ENCODE peak calls at places on chromosomes 16 and 17, in four cellular contexts. C is trophoblast cell, N is IMR-90, T is H9. D is an unnamed sample.

GRCh38 chr17:29158096-29158495 is 22.1 kb downstream of the MYO18A start:
- DNase-seq in N (no peak), C (no peak), T (no peak), D (no peak)

GRCh38 chr17:82799591-82799990 is 40.2 kb downstream of the ZNF750 start:
- DNase-seq in C (no peak), N (no peak), T (no peak), D (no peak)

GRCh38 chr17:290121-290521 is 62.5 kb downstream of the RPH3AL start:
- DNase-seq in C (no peak), N (no peak), T (no peak), D (no peak)

GRCh38 chr17:77210331-77210730 is 69.6 kb downstream of the SEC14L1 start:
- DNase-seq in C (no peak), N (no peak), T (no peak), D (no peak)

GRCh38 chr17:17028059-17028877 is 14.0 kb upstream of the MPRIP start:
- DNase-seq in T (peak; percentile 96), N (peak; percentile 35), C (peak; percentile 100), D (peak; percentile 48)

GRCh38 chr16:48158296-48158695 is 2.5 kb upstream of the ABCC12 start:
- DNase-seq in N (peak; percentile 75), T (no peak), C (no peak), D (peak; percentile 65)

GRCh38 chr17:57869599-57870282 is 19.9 kb upstream of the MRPS23 start:
- DNase-seq in C (no peak), T (peak; percentile 25), N (peak; percentile 97), D (peak; percentile 93)

GRCh38 chr17:15947331-15947730 is 2.4 kb downstream of the ADORA2B start:
- DNase-seq in N (peak; percentile 48), T (no peak), C (no peak), D (peak; percentile 34)

GRCh38 chr16:73196670-73197069 is 148.7 kb upstream of the ZFHX3 start:
- DNase-seq in N (peak; percentile 53), T (peak; percentile 81), C (peak; percentile 86), D (peak; percentile 73)

DNA sequence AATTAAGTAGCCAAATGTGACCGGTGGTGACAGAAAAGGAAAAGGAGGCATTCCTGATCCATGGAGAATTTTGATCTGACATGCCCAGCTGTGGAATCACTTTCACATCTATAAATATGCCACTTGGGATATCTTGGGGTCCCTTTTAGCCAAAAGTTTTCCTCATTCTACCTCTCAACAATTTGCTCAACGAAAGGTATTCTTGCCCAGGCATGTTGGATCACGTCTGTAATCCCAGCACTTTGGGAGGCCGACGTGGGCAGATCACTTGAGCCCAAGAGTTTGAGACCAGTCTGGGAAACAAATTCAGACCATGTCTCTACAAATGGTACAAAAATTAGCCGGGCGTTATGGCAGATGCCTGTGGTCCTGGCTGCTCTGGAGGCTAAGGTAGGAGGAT is 24.3 kb downstream of the LITAF start:
- DNase-seq in C (no peak), T (no peak), N (no peak), D (no peak)
- H3K18ac ChIP-seq in C (peak overlapping the region; percentile 61), T (no peak overlapping the region), N (peak overlapping the region; percentile 61), D (no peak overlapping the region)

GRCh38 chr17:37062036-37062435 is 113.3 kb downstream of the AATF start:
- DNase-seq in C (no peak), N (no peak), T (no peak), D (no peak)

GRCh38 chr17:37065486-37066321 is 117.0 kb downstream of the AATF start:
- DNase-seq in T (peak; percentile 84), N (no peak), C (no peak), D (no peak)

GRCh38 chr17:37066322-37066905 is 117.7 kb downstream of the AATF start:
- DNase-seq in T (no peak), N (no peak), C (no peak), D (no peak)

GRCh38 chr17:37064956-37065355 is 116.2 kb downstream of the AATF start:
- DNase-seq in N (no peak), C (peak; percentile 92), T (no peak), D (no peak)

GRCh38 chr17:37064166-37064565 is 115.4 kb downstream of the AATF start:
- DNase-seq in T (no peak), C (no peak), N (no peak), D (no peak)
- H3K18ac ChIP-seq in T (no peak overlapping the region), C (no peak overlapping the region), N (no peak overlapping the region), D (no peak overlapping the region)

GRCh38 chr17:49984283-49984682 is 10.7 kb downstream of the DLX3 start:
- DNase-seq in N (no peak), T (peak; percentile 68), C (no peak), D (no peak)
- H3K18ac ChIP-seq in N (no peak overlapping the region), T (no peak overlapping the region), C (no peak overlapping the region), D (no peak overlapping the region)

GRCh38 chr16:89708481-89708931 is 7.0 kb upstream of the SPATA2L start:
- DNase-seq in N (no peak), C (no peak), T (no peak), D (no peak)
- H3K18ac ChIP-seq in N (no peak overlapping the region), C (no peak overlapping the region), T (no peak overlapping the region), D (no peak overlapping the region)

GRCh38 chr17:76104896-76105231 is 1.3 kb upstream of the EXOC7 start:
- DNase-seq in C (no peak), T (peak; percentile 28), N (no peak), D (no peak)
- H3K18ac ChIP-seq in C (no peak overlapping the region), T (no peak overlapping the region), N (no peak overlapping the region), D (no peak overlapping the region)

DNA sequence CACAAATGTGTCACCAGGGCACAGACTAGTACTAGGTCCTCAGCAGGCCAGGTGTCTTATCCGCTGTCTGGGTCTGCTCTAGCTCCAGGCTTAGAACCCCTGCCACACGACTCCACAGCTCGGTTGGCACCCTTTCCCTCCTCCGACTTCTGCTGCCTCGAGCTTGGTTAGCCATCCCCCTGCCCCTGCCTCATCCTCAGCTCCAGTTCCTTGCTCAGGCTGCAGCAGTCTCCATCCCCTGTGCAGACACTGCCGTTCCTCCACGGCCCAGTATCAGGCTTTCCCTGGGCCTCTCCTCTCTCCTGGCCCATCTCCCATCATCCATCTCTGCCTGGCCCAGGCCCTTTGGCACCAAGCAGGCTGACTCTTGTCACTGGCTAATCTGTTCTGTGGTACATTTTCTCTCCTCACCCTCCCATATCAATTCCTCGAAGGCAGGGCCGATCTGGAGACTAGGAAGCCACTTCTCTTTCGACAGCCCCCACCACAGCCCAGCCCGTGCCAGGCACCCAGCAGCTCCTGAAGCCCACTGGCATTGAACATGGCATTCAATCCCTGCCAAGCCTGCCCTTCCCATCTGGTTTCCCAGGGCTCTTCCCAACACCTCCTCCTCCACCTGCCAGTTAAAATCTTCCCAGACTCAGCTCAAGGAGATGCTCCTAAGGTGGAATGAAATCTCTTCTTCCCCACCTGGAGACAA is 1.4 kb upstream of the GRN start:
- DNase-seq in C (no peak), T (no peak), N (no peak), D (no peak)
- H3K18ac ChIP-seq in C (no peak overlapping the region), T (no peak overlapping the region), N (no peak overlapping the region), D (no peak overlapping the region)

DNA sequence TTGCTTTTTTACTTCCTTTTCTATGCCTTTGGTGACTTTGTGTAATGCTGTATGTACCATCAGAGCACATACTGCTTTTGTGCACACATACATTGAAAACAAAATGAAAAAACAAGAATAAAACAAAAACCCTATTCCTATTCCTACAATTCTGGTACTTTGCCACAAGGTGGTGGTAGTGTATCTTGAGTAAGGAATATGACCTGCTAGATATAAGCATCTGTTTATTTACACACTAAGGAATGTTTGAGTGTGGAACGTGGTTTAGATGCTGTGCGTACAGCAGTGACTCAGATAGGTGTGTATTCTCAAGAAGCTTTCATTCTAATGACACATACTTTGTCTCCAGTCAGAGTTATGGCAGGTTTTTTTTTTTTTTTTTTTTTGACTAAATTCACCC is 606.2 kb downstream of the WWOX start:
- DNase-seq in T (no peak), C (peak; percentile 58), N (peak; percentile 2), D (peak; percentile 48)
- H3K18ac ChIP-seq in T (no peak overlapping the region), C (no peak overlapping the region), N (no peak overlapping the region), D (no peak overlapping the region)

GRCh38 chr17:50149099-50149424 is 1.4 kb downstream of the PPP1R9B start:
- DNase-seq in C (no peak), N (no peak), T (no peak), D (peak; percentile 14)
- H3K18ac ChIP-seq in C (peak overlapping the region; percentile 60), N (peak overlapping the region; percentile 55), T (no peak overlapping the region), D (peak overlapping the region; percentile 97)